ENCODE peak calls at places on chromosomes 16 and 17, in four cellular contexts. P is fibroblast of lung, S is testis, Y is gastrocnemius medialis. I is an unnamed sample.

GRCh38 chr17:73783382-73783766 is 139.1 kb upstream of the SDK2 start:
- DNase-seq in Y (no peak), S (no peak), P (no peak), I (no peak)

GRCh38 chr17:80959330-80960036 is 32.2 kb upstream of the CHMP6 start:
- DNase-seq in S (peak), Y (peak), P (peak), I (peak)

GRCh38 chr17:50219345-50219744 is 17.9 kb upstream of the COL1A1 start:
- DNase-seq in S (no peak), Y (no peak), P (peak), I (no peak)

GRCh38 chr16:79628501-79628975 is 28.0 kb upstream of the MAF start:
- DNase-seq in S (no peak), P (peak), Y (no peak), I (no peak)

GRCh38 chr16:77555781-77556180 is 120.9 kb upstream of the ADAMTS18 start:
- DNase-seq in S (no peak), P (peak), Y (no peak), I (no peak)

GRCh38 chr16:85399583-85400284 is 213.4 kb upstream of the GSE1 start:
- DNase-seq in P (no peak), Y (no peak), S (peak), I (peak)

GRCh38 chr16:59683709-59684108 is 949.6 kb upstream of the GOT2 start:
- DNase-seq in S (no peak), P (no peak), Y (no peak), I (no peak)

GRCh38 chr17:7355053-7355452 is at the start of gene TMEM95:
- DNase-seq in S (peak), Y (no peak), P (no peak), I (no peak)

GRCh38 chr17:34788696-34789095 is 172.6 kb downstream of the CCT6B start:
- DNase-seq in Y (no peak), S (no peak), P (no peak), I (no peak)

GRCh38 chr16:9139965-9140364 is 48.5 kb downstream of the HAPSTR1 start:
- DNase-seq in S (peak), Y (no peak), P (peak), I (peak)

GRCh38 chr16:50853329-50853728 is 111.4 kb downstream of the CYLD start:
- DNase-seq in S (no peak), P (no peak), Y (no peak), I (no peak)

GRCh38 chr16:85385463-85386331 is 227.4 kb upstream of the GSE1 start:
- DNase-seq in P (no peak), Y (no peak), S (no peak), I (peak)

GRCh38 chr16:11142951-11143740 is 112.9 kb downstream of the SOCS1 start:
- DNase-seq in P (no peak), Y (no peak), S (no peak), I (no peak)

GRCh38 chr17:38464251-38464722 is 36.0 kb downstream of the ARHGAP23 start:
- DNase-seq in P (peak), Y (peak), S (peak), I (peak)

GRCh38 chr17:44820631-44821196 is 9.4 kb downstream of the GJC1 start:
- DNase-seq in S (no peak), P (peak), Y (no peak), I (no peak)

GRCh38 chr16:69888005-69888560 is 63.1 kb upstream of the CLEC18A start:
- DNase-seq in S (no peak), P (no peak), Y (no peak), I (no peak)

GRCh38 chr16:88461291-88462269 is 8.5 kb downstream of the ZFPM1 start:
- DNase-seq in S (peak), P (peak), Y (no peak), I (no peak)

GRCh38 chr16:19375561-19376158 is 42.0 kb upstream of the TMC5 start:
- DNase-seq in S (peak), P (peak), Y (no peak), I (no peak)

GRCh38 chr16:24372824-24373223 is 116.7 kb downstream of the CACNG3 start:
- DNase-seq in S (no peak), P (no peak), Y (no peak), I (no peak)

GRCh38 chr17:80794281-80795089 is 197.2 kb upstream of the CHMP6 start:
- DNase-seq in P (no peak), S (no peak), Y (peak), I (no peak)

GRCh38 chr16:46607529-46607928 is 13.7 kb downstream of the SHCBP1 start:
- DNase-seq in S (no peak), P (peak), Y (no peak), I (no peak)

GRCh38 chr16:626787-627457 is 3.9 kb upstream of the WFIKKN1 start:
- DNase-seq in S (no peak), P (peak), Y (peak), I (peak)

GRCh38 chr17:82245144-82246039 is 16.6 kb downstream of the SLC16A3 start:
- DNase-seq in S (peak), Y (no peak), P (no peak), I (peak)

GRCh38 chr17:39794249-39794970 is 56.7 kb downstream of the GRB7 start:
- DNase-seq in P (no peak), S (no peak), Y (no peak), I (no peak)

GRCh38 chr16:30066882-30067583 is 1.5 kb downstream of the ALDOA start:
- DNase-seq in Y (peak), S (no peak), P (no peak), I (peak)

I was measured in psoas muscle.